ENCODE peak calls at places on chromosomes 6 and 20, in seven cellular contexts. O is stomach, Y is IMR-90, K is testis, H is HCT116, X is body of pancreas, V is adrenal gland. Q is an unnamed sample.
A peak's percentile ranks its signal among the peaks of the same experiment; 100 is the strongest.

GRCh38 chr6:119012521-119012920 is 65.9 kb downstream of the FAM184A start:
- DNase-seq in O (no peak), Y (no peak), K (no peak), H (no peak), X (no peak), V (no peak), Q (no peak)

GRCh38 chr6:40887079-40887822 is 151.8 kb downstream of the UNC5CL start:
- DNase-seq in O (no peak), Y (no peak), K (peak; percentile 58), H (no peak), X (no peak), V (no peak), Q (no peak)

GRCh38 chr6:48845219-48845618 is 617.8 kb downstream of the MMUT start:
- DNase-seq in O (no peak), Y (no peak), K (no peak), H (no peak), X (no peak), V (no peak), Q (no peak)

GRCh38 chr20:45011108-45011526 is 44.8 kb downstream of the STK4 start:
- DNase-seq in O (peak; percentile 57), Y (peak; percentile 80), K (peak; percentile 87), H (peak; percentile 36), X (peak; percentile 46), V (peak; percentile 59), Q (peak; percentile 50)

GRCh38 chr20:4811661-4812181 is 90.0 kb downstream of the PRND start:
- DNase-seq in O (peak; percentile 67), Y (no peak), K (peak; percentile 59), H (no peak), X (peak; percentile 22), V (peak; percentile 47), Q (peak; percentile 28)

GRCh38 chr6:163494279-163494727 is 79.8 kb downstream of the QKI start:
- DNase-seq in O (no peak), Y (no peak), K (no peak), H (peak; percentile 31), X (no peak), V (peak; percentile 38), Q (no peak)

GRCh38 chr20:1528811-1529210 is 28.7 kb downstream of the SIRPD start:
- DNase-seq in O (no peak), Y (peak; percentile 8), K (no peak), H (no peak), X (no peak), V (no peak), Q (no peak)

GRCh38 chr20:35497320-35497719 is 32.1 kb downstream of the C20orf173 start:
- DNase-seq in O (no peak), Y (no peak), K (no peak), H (no peak), X (no peak), V (no peak), Q (no peak)

GRCh38 chr20:53942121-53942816 is 128.1 kb downstream of the BCAS1 start:
- DNase-seq in O (no peak), Y (no peak), K (no peak), H (no peak), X (no peak), V (no peak), Q (no peak)

GRCh38 chr6:35401514-35401913 is 50.6 kb upstream of the FANCE start:
- DNase-seq in O (peak; percentile 89), Y (no peak), K (no peak), H (no peak), X (peak; percentile 82), V (no peak), Q (peak; percentile 87)

GRCh38 chr20:57502331-57502700 is 22.6 kb downstream of the CTCFL start:
- DNase-seq in O (no peak), Y (no peak), K (no peak), H (no peak), X (no peak), V (no peak), Q (no peak)
- H3K27me3 ChIP-seq in O (no peaks in the 10 kb centered on the region), Y (peaks cover 3% of the 10 kb centered on the region), K (no peaks in the 10 kb centered on the region), H (no peaks in the 10 kb centered on the region), X (no peaks in the 10 kb centered on the region), V (peaks cover 13% of the 10 kb centered on the region), Q (no peaks in the 10 kb centered on the region)

GRCh38 chr20:49982072-49982345 is 771 bp upstream of the SNAI1 start:
- DNase-seq in O (no peak), Y (no peak), K (no peak), H (no peak), X (no peak), V (no peak), Q (no peak)

GRCh38 chr20:49981218-49982071 is 1.3 kb upstream of the SNAI1 start:
- DNase-seq in O (no peak), Y (no peak), K (no peak), H (no peak), X (no peak), V (no peak), Q (no peak)

GRCh38 chr20:49983123-49983847 is 505 bp downstream of the SNAI1 start:
- DNase-seq in O (no peak), Y (no peak), K (no peak), H (no peak), X (no peak), V (no peak), Q (no peak)

GRCh38 chr20:49983848-49984408 is 1.1 kb downstream of the SNAI1 start:
- DNase-seq in O (no peak), Y (peak; percentile 49), K (peak; percentile 37), H (no peak), X (peak; percentile 29), V (no peak), Q (peak; percentile 41)

GRCh38 chr20:49982346-49983122 is at the start of gene SNAI1:
- DNase-seq in O (peak; percentile 86), Y (peak; percentile 86), K (peak; percentile 85), H (peak; percentile 66), X (peak; percentile 86), V (peak; percentile 80), Q (peak; percentile 87)
- TF ChIP-seq POLR2A in O (no peak), Y (peak; percentile 99), K (no peak), H (peak; percentile 99), X (no peak), V (peak; percentile 73), Q (peak; percentile 95)

DNA sequence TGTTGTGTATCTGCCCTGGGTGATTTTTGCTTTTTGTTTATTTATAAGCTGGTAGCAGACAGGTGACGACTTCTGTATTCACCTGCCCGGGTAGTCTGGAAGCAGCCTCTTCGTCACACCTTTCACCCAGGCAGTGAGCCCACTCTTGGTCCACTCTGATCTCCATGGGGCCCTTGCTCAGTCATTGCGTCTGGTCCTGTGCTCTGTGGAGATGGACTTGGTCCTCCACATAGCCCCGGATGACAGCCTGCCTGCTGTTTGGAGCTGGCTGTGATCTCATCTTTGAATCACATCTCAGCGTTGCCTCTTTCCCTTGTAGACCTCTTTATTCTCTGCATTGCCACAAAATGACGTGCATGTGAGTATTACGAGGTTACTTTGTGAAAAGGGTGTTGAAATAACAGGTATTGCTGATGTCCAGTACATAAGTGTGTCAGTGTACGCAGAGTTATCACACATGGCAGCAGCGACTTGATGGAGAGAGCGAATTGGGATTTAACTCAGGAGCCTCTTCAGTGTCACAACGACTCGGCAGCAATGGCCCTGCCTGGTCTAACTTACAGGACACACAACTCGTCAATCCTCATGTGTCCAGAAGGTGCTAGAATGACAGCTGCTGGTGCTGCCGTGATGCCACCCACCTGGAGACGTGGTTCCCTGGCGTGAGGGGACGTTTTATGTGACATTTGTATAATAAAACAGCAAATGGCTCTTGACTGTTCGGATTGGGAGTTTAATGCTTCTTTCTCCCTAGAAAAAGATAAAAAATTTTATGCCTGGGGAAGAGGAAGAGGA is 24.2 kb upstream of the FRMD1 start:
- DNase-seq in O (no peak), Y (no peak), K (no peak), H (no peak), X (no peak), V (no peak), Q (no peak)
- H3K27me3 ChIP-seq in O (no peaks in the 10 kb centered on the region), Y (peaks cover 48% of the 10 kb centered on the region), K (no peaks in the 10 kb centered on the region), H (no peaks in the 10 kb centered on the region), X (no peaks in the 10 kb centered on the region), V (peaks cover 19% of the 10 kb centered on the region), Q (peaks cover 13% of the 10 kb centered on the region)

DNA sequence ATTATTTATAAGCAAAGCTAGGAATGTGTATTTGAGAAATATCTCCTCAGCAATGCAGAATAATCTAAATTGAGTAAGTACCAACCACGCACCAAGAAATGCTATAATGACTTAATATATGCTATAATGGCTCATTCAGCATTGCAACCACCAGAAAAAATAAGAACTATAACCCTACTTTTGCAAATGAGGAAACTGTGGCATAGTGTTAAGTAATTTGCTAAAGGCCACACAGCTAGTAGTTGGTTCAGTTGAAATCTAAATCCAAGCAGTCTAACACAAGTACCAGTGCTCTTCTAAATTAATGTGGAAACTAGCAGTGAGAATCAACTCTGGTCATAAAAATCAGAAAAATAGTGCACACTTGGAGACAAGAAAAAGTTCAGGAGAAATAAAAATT is 35.7 kb downstream of the HBS1L start:
- DNase-seq in O (no peak), Y (no peak), K (no peak), H (no peak), X (no peak), V (no peak), Q (no peak)
- TF ChIP-seq POLR2A in O (no peak), Y (no peak), K (no peak), H (no peak), X (no peak), V (no peak), Q (no peak)

Q was measured in thyroid gland.